ENCODE peak calls at places on chromosomes 13 and 19, in ten cellular contexts. X, B, C, J, E, F, M, Y, V and S are unnamed samples. For H3K4me1, the result is how much of the 10 kb centered on the place peaks cover.

GRCh38 chr13:44249439-44249838 is 124.2 kb upstream of the SERP2 start:
- DNase-seq in Y (no peak), J (peak), C (peak), B (peak), E (peak), V (peak), X (peak), M (no peak), F (peak), S (no peak)

GRCh38 chr13:112242777-112243176 is 133.4 kb upstream of the SPACA7 start:
- DNase-seq in B (no peak), F (no peak), C (no peak), J (no peak), X (no peak), E (no peak), V (no peak), M (no peak), Y (peak), S (no peak)

GRCh38 chr19:14061751-14062557 is at the start of gene PALM3:
- DNase-seq in F (no peak), J (peak), E (no peak), C (no peak), B (no peak), X (no peak), M (no peak), V (no peak), Y (no peak), S (no peak)

GRCh38 chr13:49256841-49257240 is 9.1 kb downstream of the CDADC1 start:
- DNase-seq in V (peak), M (no peak), X (no peak), Y (no peak), C (no peak), E (no peak), B (no peak), F (peak), J (no peak), S (no peak)

GRCh38 chr19:16447015-16447384 is 24.8 kb downstream of the EPS15L1 start:
- DNase-seq in M (peak), Y (peak), X (peak), F (peak), C (peak), V (peak), B (peak), E (peak), J (peak), S (no peak)

GRCh38 chr13:26324294-26324693 is 70.4 kb downstream of the CDK8 start:
- DNase-seq in J (no peak), M (no peak), C (no peak), E (no peak), X (no peak), F (no peak), Y (no peak), V (no peak), B (no peak), S (no peak)

GRCh38 chr13:86976521-86977324 is 694.4 kb upstream of the SLITRK5 start:
- DNase-seq in B (no peak), M (no peak), V (peak), E (no peak), Y (no peak), J (no peak), X (no peak), C (no peak), F (no peak), S (no peak)

GRCh38 chr19:3375221-3376088 is 9.1 kb downstream of the NFIC start:
- DNase-seq in B (peak), C (peak), M (no peak), E (peak), V (peak), J (no peak), Y (peak), F (peak), X (peak), S (no peak)

GRCh38 chr13:18996627-18997051 is 185.0 kb downstream of the TUBA3C start:
- DNase-seq in V (peak), M (no peak), X (no peak), E (no peak), J (no peak), B (no peak), C (no peak), F (no peak), Y (no peak), S (no peak)

GRCh38 chr13:112103260-112103843 is 36.4 kb downstream of the SOX1 start:
- DNase-seq in X (no peak), M (no peak), J (no peak), B (no peak), V (no peak), E (no peak), C (peak), Y (no peak), F (no peak), S (no peak)

GRCh38 chr19:4980087-4980486 is 11.2 kb downstream of the KDM4B start:
- DNase-seq in E (no peak), B (no peak), X (no peak), C (no peak), F (no peak), Y (no peak), J (no peak), V (peak), M (no peak), S (no peak)

GRCh38 chr13:41615520-41615838 is 158.1 kb downstream of the RGCC start:
- DNase-seq in Y (no peak), M (no peak), X (no peak), E (no peak), C (no peak), J (no peak), F (no peak), V (no peak), B (no peak), S (no peak)

GRCh38 chr13:49701481-49701880 is 10.2 kb upstream of the EBPL start:
- DNase-seq in E (no peak), C (no peak), M (no peak), Y (no peak), X (no peak), B (no peak), J (no peak), F (no peak), V (no peak), S (no peak)

GRCh38 chr19:51386882-51387520 is 773 bp downstream of the LIM2 start:
- DNase-seq in M (no peak), C (no peak), F (no peak), X (no peak), Y (no peak), B (no peak), V (no peak), J (no peak), E (no peak), S (no peak)

GRCh38 chr13:75803175-75803611 is 167.1 kb downstream of the LMO7 start:
- DNase-seq in Y (no peak), F (no peak), M (no peak), V (no peak), X (no peak), J (no peak), C (no peak), B (no peak), E (no peak), S (no peak)

GRCh38 chr19:40716031-40716654 is 543 bp downstream of the COQ8B start:
- DNase-seq in Y (peak), C (no peak), E (peak), M (no peak), B (no peak), F (peak), J (no peak), V (peak), X (no peak), S (peak)

GRCh38 chr19:45591004-45591637 is 6.5 kb upstream of the OPA3 start:
- DNase-seq in V (peak), M (peak), C (no peak), F (no peak), B (no peak), X (no peak), Y (no peak), J (peak), E (peak), S (no peak)

GRCh38 chr19:10855879-10856522 is 7.8 kb downstream of the C19orf38 start:
- DNase-seq in J (no peak), M (no peak), C (no peak), Y (no peak), B (no peak), F (no peak), X (no peak), V (peak), E (no peak), S (no peak)

GRCh38 chr19:35206379-35206778 is 22.2 kb downstream of the FAM187B start:
- DNase-seq in M (no peak), C (no peak), E (no peak), X (no peak), F (no peak), V (no peak), J (no peak), B (no peak), Y (no peak), S (peak)

GRCh38 chr13:67509039-67509438 is 278.9 kb upstream of the PCDH9 start:
- DNase-seq in Y (no peak), E (no peak), J (no peak), M (peak), F (no peak), B (no peak), V (no peak), C (no peak), X (no peak), S (no peak)

GRCh38 chr19:16588089-16588823 is 16.0 kb upstream of the SLC35E1 start:
- DNase-seq in X (no peak), B (peak), Y (no peak), V (no peak), M (peak), F (no peak), J (no peak), C (no peak), E (no peak), S (peak)

GRCh38 chr19:38880076-38880881 is 2.2 kb upstream of the RINL start:
- DNase-seq in E (no peak), M (peak), C (no peak), F (no peak), Y (no peak), J (no peak), V (no peak), B (no peak), X (peak), S (no peak)

GRCh38 chr19:14826006-14826405 is 9.0 kb downstream of the OR7A5 start:
- DNase-seq in B (no peak), E (no peak), J (no peak), M (no peak), V (no peak), C (no peak), X (no peak), F (no peak), Y (no peak), S (no peak)

GRCh38 chr13:47126432-47126831 is 229.6 kb upstream of the HTR2A start:
- DNase-seq in F (no peak), J (no peak), C (no peak), E (no peak), Y (no peak), M (no peak), X (no peak), B (no peak), V (peak), S (no peak)

GRCh38 chr13:101618440-101619187 is 166.1 kb downstream of the ITGBL1 start:
- DNase-seq in B (no peak), X (no peak), M (no peak), E (no peak), Y (no peak), F (no peak), V (no peak), C (no peak), J (no peak), S (no peak)

GRCh38 chr19:45958763-45959516 is 14.7 kb downstream of the NOVA2 start:
- DNase-seq in V (no peak), B (no peak), X (no peak), C (no peak), E (no peak), M (no peak), J (no peak), F (no peak), Y (no peak), S (no peak)

GRCh38 chr13:34416833-34417425 is 525.1 kb upstream of the NBEA start:
- DNase-seq in M (no peak), B (peak), F (peak), C (peak), J (no peak), E (peak), Y (peak), V (peak), X (peak), S (no peak)

GRCh38 chr19:46076951-46077814 is 36.4 kb upstream of the IGFL4 start:
- DNase-seq in F (peak), Y (no peak), V (peak), X (no peak), C (peak), E (no peak), B (no peak), M (no peak), J (peak), S (no peak)

GRCh38 chr19:44689290-44690130 is 9.4 kb upstream of the CEACAM16 start:
- DNase-seq in B (peak), E (peak), X (peak), M (peak), C (peak), F (peak), V (peak), J (peak), Y (peak), S (peak)

GRCh38 chr19:10874019-10874418 is 2.7 kb downstream of the CARM1 start:
- DNase-seq in B (no peak), X (no peak), C (no peak), E (no peak), Y (no peak), F (no peak), M (no peak), V (no peak), J (no peak), S (no peak)

GRCh38 chr13:44128522-44128921 is 245.1 kb upstream of the SERP2 start:
- DNase-seq in F (no peak), X (peak), C (peak), V (peak), M (no peak), J (no peak), E (peak), B (no peak), Y (peak), S (no peak)

GRCh38 chr13:102286326-102286725 is 115.5 kb downstream of the FGF14 start:
- DNase-seq in Y (no peak), V (peak), F (no peak), E (no peak), X (no peak), C (no peak), J (peak), B (no peak), M (no peak), S (no peak)

GRCh38 chr13:72545030-72545719 is 182.3 kb downstream of the MZT1 start:
- DNase-seq in C (no peak), V (no peak), E (no peak), X (no peak), Y (no peak), B (no peak), J (no peak), F (no peak), M (no peak), S (no peak)

GRCh38 chr19:38682872-38683392 is 35.5 kb downstream of the ACTN4 start:
- DNase-seq in B (no peak), V (no peak), C (no peak), J (no peak), E (no peak), Y (no peak), X (no peak), F (no peak), M (no peak), S (no peak)

GRCh38 chr19:36140289-36141038 is 598 bp downstream of the CAPNS1 start:
- DNase-seq in Y (no peak), B (peak), F (peak), C (peak), E (peak), X (peak), M (peak), J (peak), V (peak), S (peak)

GRCh38 chr19:45901432-45901903 is 945 bp downstream of the MYPOP start:
- DNase-seq in V (peak), M (peak), Y (peak), B (peak), E (peak), J (peak), X (peak), C (peak), F (peak), S (no peak)

GRCh38 chr19:51131780-51132680 is 7.3 kb downstream of the SIGLEC9 start:
- DNase-seq in F (peak), E (no peak), M (no peak), X (peak), B (peak), Y (peak), V (peak), C (peak), J (peak), S (no peak)

DNA sequence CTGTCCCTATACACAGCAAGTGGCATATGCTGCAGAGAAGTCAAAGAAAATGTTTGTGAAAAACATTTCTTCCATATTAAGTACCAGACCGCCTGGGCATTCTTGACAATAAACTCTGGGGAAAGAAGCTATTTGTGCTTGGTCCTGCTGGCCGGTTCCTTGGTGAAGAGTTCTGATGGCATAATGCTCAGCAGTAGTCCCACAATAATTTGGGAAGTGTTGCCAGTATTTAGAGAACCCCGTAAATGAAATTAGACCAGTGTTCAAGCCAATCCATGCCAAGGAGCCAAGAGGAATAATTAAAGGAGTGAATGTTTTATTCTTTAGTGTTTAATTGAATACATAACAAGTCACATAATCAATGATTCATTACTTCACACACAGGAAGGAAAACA is 6.3 kb downstream of the KCTD12 start:
- DNase-seq in F (no peak), E (no peak), J (no peak), X (no peak), M (no peak), V (no peak), B (no peak), Y (no peak), C (no peak), S (no peak)
- H3K4me3 ChIP-seq in F (peak), E (peak), J (no peak), X (no peak), M (no peak), V (peak), B (no peak), Y (no peak), C (no peak), S (no peak)

GRCh38 chr13:51803018-51803417 is 945 bp downstream of the DHRS12 start:
- DNase-seq in J (no peak), Y (no peak), X (no peak), V (peak), M (no peak), F (no peak), E (no peak), B (peak), C (peak), S (no peak)
- H3K4me1 ChIP-seq in J (under half), Y (under half), X (under half), V (under half), M (under half), F (under half), E (under half), B (under half), C (under half), S (under half)

GRCh38 chr13:30722361-30722760 is 13.0 kb upstream of the ALOX5AP start:
- DNase-seq in Y (no peak), M (no peak), F (no peak), J (no peak), B (no peak), E (no peak), X (no peak), C (no peak), V (no peak), S (no peak)

GRCh38 chr13:30719521-30719914 is 15.8 kb upstream of the ALOX5AP start:
- DNase-seq in V (no peak), E (no peak), X (no peak), B (no peak), Y (no peak), J (no peak), F (no peak), C (no peak), M (no peak), S (no peak)

GRCh38 chr13:30715837-30716236 is 19.5 kb upstream of the ALOX5AP start:
- DNase-seq in F (no peak), Y (peak), B (no peak), J (no peak), X (peak), E (no peak), V (peak), M (no peak), C (no peak), S (no peak)

GRCh38 chr13:30720470-30720869 is 14.9 kb upstream of the ALOX5AP start:
- DNase-seq in E (no peak), V (peak), B (no peak), Y (no peak), C (no peak), J (no peak), M (no peak), X (no peak), F (no peak), S (no peak)

GRCh38 chr13:30718661-30719520 is 16.5 kb upstream of the ALOX5AP start:
- DNase-seq in Y (no peak), E (no peak), C (no peak), J (no peak), V (peak), B (no peak), X (no peak), F (no peak), M (no peak), S (no peak)
- H3K27ac ChIP-seq in Y (no peak), E (no peak), C (no peak), J (peak), V (peak), B (no peak), X (no peak), F (no peak), M (no peak), S (no peak)

DNA sequence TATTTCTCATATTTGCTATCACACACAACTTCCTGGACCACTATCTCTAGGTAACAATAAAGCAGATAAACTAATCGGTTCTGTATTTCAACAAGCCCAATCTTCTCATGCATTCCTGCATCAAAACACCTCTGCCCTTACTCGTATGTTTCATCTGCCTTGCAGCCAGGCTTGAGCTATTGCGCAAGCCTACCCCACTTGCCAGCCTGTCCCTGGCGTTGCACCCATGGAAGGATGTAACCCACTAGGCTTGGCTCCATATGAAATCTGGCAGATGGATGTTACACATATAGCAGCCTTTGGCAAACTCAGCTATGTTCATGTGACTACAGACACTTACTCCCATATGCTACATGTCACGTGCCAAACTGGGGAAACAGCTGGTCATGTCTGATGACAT is 11.9 kb upstream of the ZNF549 start:
- DNase-seq in B (no peak), C (no peak), F (no peak), J (no peak), X (no peak), M (no peak), V (no peak), E (no peak), Y (no peak), S (no peak)
- H3K4me3 ChIP-seq in B (no peak), C (no peak), F (no peak), J (no peak), X (no peak), M (no peak), V (no peak), E (no peak), Y (no peak), S (no peak)

GRCh38 chr19:19485161-19485997 is 30.0 kb downstream of the TSSK6 start:
- DNase-seq in Y (no peak), C (no peak), V (peak), J (no peak), E (no peak), M (peak), X (peak), F (no peak), B (no peak), S (no peak)
- H3K4me1 ChIP-seq in Y (under half), C (under half), V (under half), J (half or more), E (under half), M (under half), X (under half), F (under half), B (under half), S (under half)

DNA sequence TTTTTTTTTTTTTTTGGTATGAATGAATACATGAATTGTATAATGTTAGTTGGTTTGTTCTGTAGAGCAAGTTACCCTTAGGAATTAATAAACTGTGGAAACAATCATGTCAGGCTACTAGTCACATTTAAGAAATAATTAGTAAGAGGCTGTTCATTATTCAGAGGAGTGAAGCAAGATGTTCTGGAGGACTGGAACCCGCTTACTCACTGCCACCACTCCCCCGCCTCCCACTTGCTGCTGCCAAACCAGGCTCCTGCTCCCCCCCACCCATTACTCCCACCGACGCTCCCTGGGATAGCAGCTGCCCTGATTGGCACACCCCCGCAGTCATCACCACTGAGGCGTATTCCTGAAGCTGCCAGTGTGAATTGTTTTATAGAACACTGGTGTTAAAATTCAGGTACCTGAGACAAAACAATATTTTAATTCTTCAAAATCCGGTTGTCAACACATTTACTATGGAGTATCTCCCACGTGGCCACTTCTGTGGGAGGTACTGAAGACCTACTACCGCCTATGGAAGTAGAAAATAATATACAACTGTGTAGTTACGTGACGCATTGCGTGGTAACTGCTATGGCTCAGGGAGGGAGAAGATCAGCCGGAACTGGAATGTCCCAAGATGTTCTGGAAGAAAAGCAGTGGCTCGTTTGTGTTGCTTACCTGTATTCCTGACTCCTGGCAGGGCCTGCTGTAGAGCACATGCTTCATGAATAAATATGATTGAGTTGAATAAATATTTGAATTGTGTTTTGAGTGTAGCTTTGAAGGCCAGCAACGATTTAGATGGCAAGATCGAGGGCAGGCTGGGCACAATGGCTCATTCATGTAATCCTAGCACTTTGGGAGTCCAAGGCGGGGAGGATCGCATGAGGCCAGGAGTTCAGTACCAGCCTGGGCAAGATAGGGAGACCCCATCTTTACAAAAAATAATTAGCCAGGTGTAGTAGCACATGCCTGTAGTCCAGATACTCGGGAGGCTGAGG is 1.7 kb downstream of the DPY19L3 start:
- DNase-seq in X (peak), Y (no peak), M (no peak), V (peak), F (no peak), B (peak), E (peak), J (no peak), C (peak), S (no peak)
- H3K27ac ChIP-seq in X (peak), Y (peak), M (peak), V (peak), F (peak), B (no peak), E (peak), J (no peak), C (peak), S (no peak)